ENCODE peak calls at places on chromosomes 4 and X, in seven cellular contexts. F is stimulated activated CD4-positive, alpha-beta T cell treated with anti-CD3 and anti-CD28 coated beads, TNF-alpha, amount 100 ng/mL, for 48 hours; B is activated naive CD8-positive, alpha-beta T cell treated with anti-CD3 and anti-CD28 coated beads, Interleukin-2, amount 50 U/mL, for 24 hours; C is activated effector memory CD4-positive, alpha-beta T cell treated with anti-CD3 and anti-CD28 coated beads, Interleukin-2, amount 50 U/mL, for 16 hours; Y is BJ; W is HCT116; R is kidney tubule cell. N is an unnamed sample.

GRCh38 chrX:8565729-8566128 is 101.1 kb downstream of the VCX3B start:
- DNase-seq in F (no peak), B (no peak), C (no peak), Y (no peak), W (no peak), R (no peak), N (no peak)

GRCh38 chr4:85681194-85681803 is 206.3 kb downstream of the ARHGAP24 start:
- DNase-seq in F (no peak), B (no peak), C (no peak), Y (peak), W (no peak), R (peak), N (peak)

GRCh38 chr4:9602389-9602914 is 158.2 kb downstream of the DEFB131A start:
- DNase-seq in F (no peak), B (no peak), C (no peak), Y (no peak), W (no peak), R (no peak), N (no peak)

GRCh38 chr4:52659016-52659721 is at the start of gene USP46:
- DNase-seq in F (peak), B (peak), C (peak), Y (no peak), W (peak), R (peak), N (peak)

GRCh38 chrX:49147907-49148306 is 14.7 kb upstream of the MAGIX start:
- DNase-seq in F (no peak), B (no peak), C (no peak), Y (no peak), W (no peak), R (no peak), N (no peak)

GRCh38 chrX:105744291-105744690 is 78.0 kb upstream of the NRK start:
- DNase-seq in F (no peak), B (no peak), C (no peak), Y (no peak), W (no peak), R (no peak), N (no peak)

GRCh38 chr4:145899886-145900466 is 38.6 kb downstream of the ZNF827 start:
- DNase-seq in F (no peak), B (no peak), C (no peak), Y (no peak), W (no peak), R (peak), N (no peak)

GRCh38 chrX:13256562-13256961 is 63.3 kb downstream of the ATXN3L start:
- DNase-seq in F (no peak), B (no peak), C (no peak), Y (no peak), W (no peak), R (no peak), N (no peak)